ENCODE peak calls at places on chromosomes 1 and 21, in four cellular contexts. One of them, this sample, is unnamed.

GRCh38 chr21:34690041-34690792 is 21.4 kb downstream of the CLIC6 start:
- DNase-seq in stimulated activated CD8-positive, alpha-beta memory T cell treated with anti-CD3 and anti-CD28 coated beads, Interleukin-15, amount 100 ng/mL, for 24 hours: no peak
- DNase-seq in stimulated activated CD4-positive, alpha-beta T cell treated with anti-CD3 and anti-CD28 coated beads, Interleukin-12 subunit alpha, Interleukin-12 subunit beta, amount 100 ng/mL, for 48 hours: no peak
- DNase-seq in left colon: peak
- DNase-seq in this sample: no peak

GRCh38 chr1:90640325-90640724 is 76.8 kb downstream of the BARHL2 start:
- DNase-seq in left colon: no peak
- DNase-seq in stimulated activated CD4-positive, alpha-beta T cell treated with anti-CD3 and anti-CD28 coated beads, Interleukin-12 subunit alpha, Interleukin-12 subunit beta, amount 100 ng/mL, for 48 hours: no peak
- DNase-seq in stimulated activated CD8-positive, alpha-beta memory T cell treated with anti-CD3 and anti-CD28 coated beads, Interleukin-15, amount 100 ng/mL, for 24 hours: no peak
- DNase-seq in this sample: no peak

GRCh38 chr1:63575340-63575826 is 17.8 kb upstream of the PGM1 start:
- DNase-seq in left colon: no peak
- DNase-seq in stimulated activated CD8-positive, alpha-beta memory T cell treated with anti-CD3 and anti-CD28 coated beads, Interleukin-15, amount 100 ng/mL, for 24 hours: no peak
- DNase-seq in stimulated activated CD4-positive, alpha-beta T cell treated with anti-CD3 and anti-CD28 coated beads, Interleukin-12 subunit alpha, Interleukin-12 subunit beta, amount 100 ng/mL, for 48 hours: no peak
- DNase-seq in this sample: no peak

GRCh38 chr1:224433671-224434446 is 738 bp downstream of the WDR26 start:
- DNase-seq in stimulated activated CD4-positive, alpha-beta T cell treated with anti-CD3 and anti-CD28 coated beads, Interleukin-12 subunit alpha, Interleukin-12 subunit beta, amount 100 ng/mL, for 48 hours: no peak
- DNase-seq in left colon: peak
- DNase-seq in stimulated activated CD8-positive, alpha-beta memory T cell treated with anti-CD3 and anti-CD28 coated beads, Interleukin-15, amount 100 ng/mL, for 24 hours: no peak
- DNase-seq in this sample: peak

GRCh38 chr1:197180252-197180878 is 33.9 kb upstream of the ASPM start:
- DNase-seq in left colon: no peak
- DNase-seq in stimulated activated CD4-positive, alpha-beta T cell treated with anti-CD3 and anti-CD28 coated beads, Interleukin-12 subunit alpha, Interleukin-12 subunit beta, amount 100 ng/mL, for 48 hours: no peak
- DNase-seq in stimulated activated CD8-positive, alpha-beta memory T cell treated with anti-CD3 and anti-CD28 coated beads, Interleukin-15, amount 100 ng/mL, for 24 hours: no peak
- DNase-seq in this sample: no peak

GRCh38 chr1:174815036-174815435 is 184.7 kb upstream of the CACYBP start:
- DNase-seq in left colon: no peak
- DNase-seq in stimulated activated CD8-positive, alpha-beta memory T cell treated with anti-CD3 and anti-CD28 coated beads, Interleukin-15, amount 100 ng/mL, for 24 hours: no peak
- DNase-seq in stimulated activated CD4-positive, alpha-beta T cell treated with anti-CD3 and anti-CD28 coated beads, Interleukin-12 subunit alpha, Interleukin-12 subunit beta, amount 100 ng/mL, for 48 hours: peak
- DNase-seq in this sample: no peak

GRCh38 chr1:104082221-104082620 is 332.5 kb downstream of the AMY1C start:
- DNase-seq in left colon: no peak
- DNase-seq in stimulated activated CD4-positive, alpha-beta T cell treated with anti-CD3 and anti-CD28 coated beads, Interleukin-12 subunit alpha, Interleukin-12 subunit beta, amount 100 ng/mL, for 48 hours: no peak
- DNase-seq in stimulated activated CD8-positive, alpha-beta memory T cell treated with anti-CD3 and anti-CD28 coated beads, Interleukin-15, amount 100 ng/mL, for 24 hours: no peak
- DNase-seq in this sample: no peak

GRCh38 chr1:183205196-183205781 is 19.2 kb downstream of the LAMC2 start:
- DNase-seq in stimulated activated CD8-positive, alpha-beta memory T cell treated with anti-CD3 and anti-CD28 coated beads, Interleukin-15, amount 100 ng/mL, for 24 hours: no peak
- DNase-seq in stimulated activated CD4-positive, alpha-beta T cell treated with anti-CD3 and anti-CD28 coated beads, Interleukin-12 subunit alpha, Interleukin-12 subunit beta, amount 100 ng/mL, for 48 hours: no peak
- DNase-seq in left colon: no peak
- DNase-seq in this sample: no peak

GRCh38 chr1:151475175-151475574 is 15.9 kb upstream of the POGZ start:
- DNase-seq in left colon: no peak
- DNase-seq in stimulated activated CD8-positive, alpha-beta memory T cell treated with anti-CD3 and anti-CD28 coated beads, Interleukin-15, amount 100 ng/mL, for 24 hours: no peak
- DNase-seq in stimulated activated CD4-positive, alpha-beta T cell treated with anti-CD3 and anti-CD28 coated beads, Interleukin-12 subunit alpha, Interleukin-12 subunit beta, amount 100 ng/mL, for 48 hours: no peak
- DNase-seq in this sample: no peak

GRCh38 chr21:43315244-43316137 is 111.4 kb downstream of the SIK1 start:
- DNase-seq in stimulated activated CD8-positive, alpha-beta memory T cell treated with anti-CD3 and anti-CD28 coated beads, Interleukin-15, amount 100 ng/mL, for 24 hours: no peak
- DNase-seq in stimulated activated CD4-positive, alpha-beta T cell treated with anti-CD3 and anti-CD28 coated beads, Interleukin-12 subunit alpha, Interleukin-12 subunit beta, amount 100 ng/mL, for 48 hours: no peak
- DNase-seq in left colon: no peak
- DNase-seq in this sample: no peak